ENCODE peak calls at places on chromosomes 11 and 22, in six cellular contexts. R is IMR-90, D is gastrocnemius medialis, Z is lower leg skin, S is A549, U is GM12892. E is an unnamed sample.

GRCh38 chr11:93784152-93784934 is at the start of gene MED17:
- DNase-seq in U (peak; percentile 78), S (peak; percentile 90), D (peak; percentile 88), R (peak; percentile 92), Z (peak; percentile 98), E (peak; percentile 75)

GRCh38 chr22:48239461-48240164 is 1477.2 kb downstream of the TBC1D22A start:
- DNase-seq in U (no peak), D (no peak), S (no peak), R (no peak), Z (peak; percentile 26), E (no peak)

GRCh38 chr11:123195182-123196059 is at the start of gene CLMP:
- DNase-seq in Z (peak; percentile 89), S (peak; percentile 35), U (no peak), R (peak; percentile 82), D (no peak), E (peak; percentile 33)

GRCh38 chr11:46237248-46238077 is 40.0 kb upstream of the CREB3L1 start:
- DNase-seq in S (peak; percentile 93), R (peak; percentile 92), Z (peak; percentile 94), U (peak; percentile 42), D (no peak), E (peak; percentile 48)

GRCh38 chr22:17172172-17172833 is 13.2 kb upstream of the HDHD5 start:
- DNase-seq in R (no peak), D (no peak), U (no peak), Z (no peak), S (no peak), E (no peak)

GRCh38 chr11:111327908-111328624 is 29.7 kb downstream of the POU2AF3 start:
- DNase-seq in R (no peak), S (no peak), Z (no peak), D (peak; percentile 46), U (no peak), E (no peak)

GRCh38 chr11:93073508-93074280 is 104.2 kb downstream of the MTNR1B start:
- DNase-seq in Z (no peak), S (no peak), U (no peak), D (no peak), R (no peak), E (no peak)

GRCh38 chr11:130054966-130055365 is 14.7 kb upstream of the APLP2 start:
- DNase-seq in Z (no peak), U (no peak), R (no peak), S (no peak), D (no peak), E (no peak)

GRCh38 chr11:77200869-77201268 is 72.8 kb downstream of the MYO7A start:
- DNase-seq in U (no peak), D (no peak), R (no peak), S (no peak), Z (peak; percentile 59), E (no peak)

GRCh38 chr22:26304730-26305129 is 124.3 kb upstream of the ASPHD2 start:
- DNase-seq in D (no peak), U (no peak), R (no peak), S (no peak), Z (no peak), E (no peak)

GRCh38 chr11:27718346-27718852 is 18.1 kb upstream of the BDNF start:
- DNase-seq in Z (no peak), S (peak; percentile 76), U (no peak), R (peak; percentile 95), D (no peak), E (no peak)

GRCh38 chr11:75635009-75635909 is 33.6 kb downstream of the MAP6 start:
- DNase-seq in Z (no peak), D (no peak), S (no peak), U (no peak), R (peak; percentile 72), E (no peak)

GRCh38 chr11:72643547-72643946 is 30.7 kb downstream of the PDE2A start:
- DNase-seq in D (no peak), S (peak; percentile 71), R (no peak), U (no peak), Z (no peak), E (no peak)

GRCh38 chr22:25452116-25452700 is 112.3 kb upstream of the GRK3 start:
- DNase-seq in U (no peak), R (peak; percentile 37), Z (no peak), D (no peak), S (no peak), E (no peak)

GRCh38 chr11:124612567-124613245 is 1.5 kb downstream of the PANX3 start:
- DNase-seq in D (no peak), R (peak; percentile 23), S (no peak), U (no peak), Z (no peak), E (no peak)

GRCh38 chr22:43205748-43206514 is 19.0 kb upstream of the TTLL12 start:
- DNase-seq in S (no peak), Z (no peak), U (no peak), D (no peak), R (no peak), E (no peak)

GRCh38 chr11:44861829-44862545 is 88.7 kb downstream of the TP53I11 start:
- DNase-seq in S (peak; percentile 94), D (peak; percentile 19), Z (peak; percentile 88), U (peak; percentile 75), R (peak; percentile 99), E (peak; percentile 88)

GRCh38 chr11:107970049-107970448 is 38.6 kb upstream of the CUL5 start:
- DNase-seq in D (no peak), U (no peak), R (no peak), S (no peak), Z (peak; percentile 29), E (no peak)
- TF ChIP-seq POLR2A in D (no peak), U (no peak), R (no peak), S (no peak), Z (no peak), E (no peak)

GRCh38 chr22:49827853-49828598 is at the start of gene BRD1:
- DNase-seq in U (peak; percentile 61), D (no peak), R (peak; percentile 61), Z (no peak), S (no peak), E (peak; percentile 67)
- TF ChIP-seq POLR2A in U (peak; percentile 62), D (peak; percentile 21), R (peak; percentile 76), Z (no peak), S (peak; percentile 54), E (no peak)

GRCh38 chr11:10935015-10935564 is 77.2 kb upstream of the ZBED5 start:
- DNase-seq in S (no peak), R (no peak), Z (no peak), U (no peak), D (no peak), E (no peak)

GRCh38 chr11:10931761-10932700 is 74.2 kb upstream of the ZBED5 start:
- DNase-seq in R (no peak), Z (no peak), U (no peak), D (no peak), S (no peak), E (no peak)

GRCh38 chr11:10932976-10933375 is 75.1 kb upstream of the ZBED5 start:
- DNase-seq in U (no peak), Z (no peak), D (no peak), S (no peak), R (no peak), E (no peak)

GRCh38 chr11:10934293-10934850 is 76.5 kb upstream of the ZBED5 start:
- DNase-seq in Z (no peak), D (no peak), U (no peak), R (no peak), S (no peak), E (no peak)

DNA sequence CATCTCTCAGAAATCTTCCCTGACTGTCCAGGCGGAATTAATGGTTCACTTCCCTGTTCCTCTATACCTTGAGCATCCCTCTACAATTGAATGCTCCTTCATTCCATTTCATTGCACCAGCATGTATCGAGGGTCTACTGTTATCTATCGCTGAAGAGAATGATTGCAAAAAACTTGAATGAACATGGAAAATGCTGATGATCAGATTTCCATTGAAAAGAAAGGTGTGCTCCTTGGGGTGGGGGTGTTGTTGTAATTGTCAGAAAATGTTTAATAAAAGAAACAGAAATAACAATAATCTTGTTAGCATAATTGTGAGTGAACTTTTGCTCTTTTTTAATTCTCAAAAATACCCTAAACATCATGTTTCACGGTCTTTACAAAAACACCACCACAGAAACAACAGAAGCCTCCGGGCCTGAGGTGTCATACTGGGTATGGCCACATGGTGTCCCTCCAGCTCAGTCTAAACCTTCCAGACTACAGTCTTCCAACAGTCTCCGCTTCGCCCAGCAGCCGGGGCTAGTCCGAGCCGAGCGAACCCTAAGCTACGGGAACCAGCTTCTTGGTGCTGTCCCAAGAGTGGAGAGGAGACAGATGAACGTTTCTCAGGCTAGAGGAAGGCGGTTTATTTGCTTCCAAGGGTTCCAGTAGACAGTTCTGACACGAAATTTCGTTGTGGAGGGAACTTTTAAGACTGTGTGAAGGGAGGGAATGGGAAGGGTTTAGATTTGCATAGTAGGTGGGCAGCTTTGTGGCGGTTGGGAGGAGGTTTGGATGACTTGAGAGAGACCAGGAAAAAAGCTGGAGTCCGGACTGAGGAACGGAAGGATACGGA is 75.8 kb upstream of the ZBED5 start:
- DNase-seq in Z (peak; percentile 98), S (peak; percentile 90), D (peak; percentile 80), R (peak; percentile 92), U (peak; percentile 54), E (peak; percentile 44)
- TF ChIP-seq POLR2A in Z (no peak), S (peak; percentile 18), D (no peak), R (peak; percentile 58), U (no peak), E (no peak)

GRCh38 chr11:114062272-114062671 is 2.8 kb downstream of the ZBTB16 start:
- DNase-seq in R (no peak), S (no peak), Z (peak; percentile 83), D (no peak), U (no peak), E (no peak)

GRCh38 chr11:114059278-114059983 is at the start of gene ZBTB16:
- DNase-seq in R (no peak), U (no peak), S (no peak), D (peak; percentile 88), Z (peak; percentile 98), E (no peak)

GRCh38 chr11:114059984-114060401 is 482 bp downstream of the ZBTB16 start:
- DNase-seq in D (no peak), R (no peak), Z (peak; percentile 89), U (no peak), S (no peak), E (no peak)

GRCh38 chr11:114060402-114061052 is 1.0 kb downstream of the ZBTB16 start:
- DNase-seq in D (no peak), R (no peak), Z (peak; percentile 88), U (no peak), S (no peak), E (no peak)

GRCh38 chr11:114061053-114062049 is 1.8 kb downstream of the ZBTB16 start:
- DNase-seq in U (no peak), Z (peak; percentile 90), S (no peak), R (no peak), D (peak; percentile 94), E (no peak)
- TF ChIP-seq POLR2A in U (no peak), Z (no peak), S (no peak), R (no peak), D (peak; percentile 82), E (no peak)

GRCh38 chr11:11747570-11747969 is 94.2 kb upstream of the USP47 start:
- DNase-seq in D (no peak), R (no peak), U (no peak), S (no peak), Z (no peak), E (no peak)
- TF ChIP-seq POLR2A in D (no peak), R (no peak), U (no peak), S (no peak), Z (no peak), E (no peak)